ENCODE peak calls at places on chromosomes 1 and 21, in six cellular contexts. One of them, this sample, is unnamed.

GRCh38 chr1:30915491-30916230 is 7.1 kb upstream of the SDC3 start:
- DNase-seq in adrenal gland: peak; percentile 13
- DNase-seq in iPS DF 6.9: no peak
- DNase-seq in cardiac fibroblast: no peak
- DNase-seq in hippocampal formation: no peak
- DNase-seq in activated CD8-positive, alpha-beta memory T cell treated with anti-CD3 and anti-CD28 coated beads, Interleukin-2, amount 50 U/mL, for 4 hours: no peak
- DNase-seq in this sample: no peak

GRCh38 chr1:155322571-155322952 is 1.9 kb downstream of the RUSC1 start:
- DNase-seq in iPS DF 6.9: no peak
- DNase-seq in activated CD8-positive, alpha-beta memory T cell treated with anti-CD3 and anti-CD28 coated beads, Interleukin-2, amount 50 U/mL, for 4 hours: peak; percentile 29
- DNase-seq in adrenal gland: peak; percentile 49
- DNase-seq in cardiac fibroblast: peak; percentile 41
- DNase-seq in hippocampal formation: peak; percentile 31
- DNase-seq in this sample: no peak

GRCh38 chr1:212782422-212783154 is 9.0 kb downstream of the NSL1 start:
- DNase-seq in iPS DF 6.9: no peak
- DNase-seq in cardiac fibroblast: peak; percentile 76
- DNase-seq in adrenal gland: no peak
- DNase-seq in hippocampal formation: no peak
- DNase-seq in activated CD8-positive, alpha-beta memory T cell treated with anti-CD3 and anti-CD28 coated beads, Interleukin-2, amount 50 U/mL, for 4 hours: no peak
- DNase-seq in this sample: no peak

GRCh38 chr1:203475012-203475981 is at the start of gene PRELP:
- DNase-seq in adrenal gland: peak; percentile 26
- DNase-seq in cardiac fibroblast: no peak
- DNase-seq in iPS DF 6.9: peak; percentile 60
- DNase-seq in hippocampal formation: peak; percentile 53
- DNase-seq in activated CD8-positive, alpha-beta memory T cell treated with anti-CD3 and anti-CD28 coated beads, Interleukin-2, amount 50 U/mL, for 4 hours: no peak
- DNase-seq in this sample: no peak

GRCh38 chr21:36555199-36555598 is 75.3 kb upstream of the CLDN14 start:
- DNase-seq in hippocampal formation: no peak
- DNase-seq in activated CD8-positive, alpha-beta memory T cell treated with anti-CD3 and anti-CD28 coated beads, Interleukin-2, amount 50 U/mL, for 4 hours: no peak
- DNase-seq in adrenal gland: no peak
- DNase-seq in cardiac fibroblast: no peak
- DNase-seq in iPS DF 6.9: no peak
- DNase-seq in this sample: no peak

GRCh38 chr1:212712451-212713303 is 13.0 kb upstream of the BATF3 start:
- DNase-seq in activated CD8-positive, alpha-beta memory T cell treated with anti-CD3 and anti-CD28 coated beads, Interleukin-2, amount 50 U/mL, for 4 hours: no peak
- DNase-seq in hippocampal formation: no peak
- DNase-seq in iPS DF 6.9: no peak
- DNase-seq in cardiac fibroblast: peak; percentile 79
- DNase-seq in adrenal gland: no peak
- DNase-seq in this sample: no peak

GRCh38 chr1:204872262-204872881 is 1.7 kb downstream of the NFASC start:
- DNase-seq in cardiac fibroblast: peak; percentile 2
- DNase-seq in activated CD8-positive, alpha-beta memory T cell treated with anti-CD3 and anti-CD28 coated beads, Interleukin-2, amount 50 U/mL, for 4 hours: no peak
- DNase-seq in adrenal gland: no peak
- DNase-seq in hippocampal formation: no peak
- DNase-seq in iPS DF 6.9: no peak
- DNase-seq in this sample: no peak

GRCh38 chr1:41338820-41339219 is 22.4 kb upstream of the FOXO6 start:
- DNase-seq in adrenal gland: no peak
- DNase-seq in activated CD8-positive, alpha-beta memory T cell treated with anti-CD3 and anti-CD28 coated beads, Interleukin-2, amount 50 U/mL, for 4 hours: no peak
- DNase-seq in cardiac fibroblast: no peak
- DNase-seq in hippocampal formation: no peak
- DNase-seq in iPS DF 6.9: no peak
- DNase-seq in this sample: no peak

GRCh38 chr1:64162151-64162550 is 41.3 kb upstream of the UBE2U start:
- DNase-seq in hippocampal formation: no peak
- DNase-seq in cardiac fibroblast: no peak
- DNase-seq in iPS DF 6.9: no peak
- DNase-seq in adrenal gland: no peak
- DNase-seq in activated CD8-positive, alpha-beta memory T cell treated with anti-CD3 and anti-CD28 coated beads, Interleukin-2, amount 50 U/mL, for 4 hours: no peak
- DNase-seq in this sample: no peak

GRCh38 chr1:229027622-229028182 is 243.2 kb upstream of the RAB4A start:
- DNase-seq in iPS DF 6.9: no peak
- DNase-seq in adrenal gland: peak; percentile 56
- DNase-seq in cardiac fibroblast: peak; percentile 75
- DNase-seq in hippocampal formation: no peak
- DNase-seq in activated CD8-positive, alpha-beta memory T cell treated with anti-CD3 and anti-CD28 coated beads, Interleukin-2, amount 50 U/mL, for 4 hours: no peak
- DNase-seq in this sample: no peak

GRCh38 chr1:230104395-230105244 is 37.6 kb downstream of the GALNT2 start:
- DNase-seq in hippocampal formation: peak; percentile 52
- DNase-seq in iPS DF 6.9: no peak
- DNase-seq in adrenal gland: peak; percentile 99
- DNase-seq in activated CD8-positive, alpha-beta memory T cell treated with anti-CD3 and anti-CD28 coated beads, Interleukin-2, amount 50 U/mL, for 4 hours: peak; percentile 71
- DNase-seq in cardiac fibroblast: peak; percentile 100
- DNase-seq in this sample: peak; percentile 97

GRCh38 chr1:44031051-44031899 is at the start of gene SLC6A9:
- DNase-seq in activated CD8-positive, alpha-beta memory T cell treated with anti-CD3 and anti-CD28 coated beads, Interleukin-2, amount 50 U/mL, for 4 hours: peak; percentile 48
- DNase-seq in hippocampal formation: peak; percentile 25
- DNase-seq in iPS DF 6.9: no peak
- DNase-seq in adrenal gland: peak; percentile 79
- DNase-seq in cardiac fibroblast: peak; percentile 80
- DNase-seq in this sample: peak; percentile 34

GRCh38 chr1:175690298-175690697 is 53.1 kb downstream of the TNR start:
- DNase-seq in hippocampal formation: no peak
- DNase-seq in iPS DF 6.9: no peak
- DNase-seq in cardiac fibroblast: no peak
- DNase-seq in adrenal gland: no peak
- DNase-seq in activated CD8-positive, alpha-beta memory T cell treated with anti-CD3 and anti-CD28 coated beads, Interleukin-2, amount 50 U/mL, for 4 hours: no peak
- DNase-seq in this sample: no peak

GRCh38 chr1:228900993-228901392 is 165.7 kb downstream of the RHOU start:
- DNase-seq in adrenal gland: no peak
- DNase-seq in hippocampal formation: no peak
- DNase-seq in iPS DF 6.9: no peak
- DNase-seq in activated CD8-positive, alpha-beta memory T cell treated with anti-CD3 and anti-CD28 coated beads, Interleukin-2, amount 50 U/mL, for 4 hours: no peak
- DNase-seq in cardiac fibroblast: no peak
- DNase-seq in this sample: no peak

GRCh38 chr1:81703736-81704463 is 96.8 kb upstream of the ADGRL2 start:
- DNase-seq in adrenal gland: no peak
- DNase-seq in cardiac fibroblast: peak; percentile 91
- DNase-seq in activated CD8-positive, alpha-beta memory T cell treated with anti-CD3 and anti-CD28 coated beads, Interleukin-2, amount 50 U/mL, for 4 hours: no peak
- DNase-seq in iPS DF 6.9: no peak
- DNase-seq in hippocampal formation: no peak
- DNase-seq in this sample: no peak

GRCh38 chr1:180053594-180054567 is 99.3 kb downstream of the CEP350 start:
- DNase-seq in cardiac fibroblast: no peak
- DNase-seq in adrenal gland: no peak
- DNase-seq in activated CD8-positive, alpha-beta memory T cell treated with anti-CD3 and anti-CD28 coated beads, Interleukin-2, amount 50 U/mL, for 4 hours: no peak
- DNase-seq in hippocampal formation: no peak
- DNase-seq in iPS DF 6.9: no peak
- DNase-seq in this sample: no peak

GRCh38 chr1:106063510-106063909 is 993.0 kb upstream of the PRMT6 start:
- DNase-seq in activated CD8-positive, alpha-beta memory T cell treated with anti-CD3 and anti-CD28 coated beads, Interleukin-2, amount 50 U/mL, for 4 hours: no peak
- DNase-seq in cardiac fibroblast: no peak
- DNase-seq in adrenal gland: no peak
- DNase-seq in iPS DF 6.9: no peak
- DNase-seq in hippocampal formation: no peak
- DNase-seq in this sample: no peak

GRCh38 chr1:39690943-39691382 is 270 bp downstream of the HPCAL4 start:
- DNase-seq in activated CD8-positive, alpha-beta memory T cell treated with anti-CD3 and anti-CD28 coated beads, Interleukin-2, amount 50 U/mL, for 4 hours: no peak
- DNase-seq in hippocampal formation: no peak
- DNase-seq in adrenal gland: no peak
- DNase-seq in iPS DF 6.9: no peak
- DNase-seq in cardiac fibroblast: no peak
- DNase-seq in this sample: no peak

GRCh38 chr1:100502052-100502792 is 35.7 kb upstream of the GPR88 start:
- DNase-seq in cardiac fibroblast: peak; percentile 50
- DNase-seq in iPS DF 6.9: no peak
- DNase-seq in activated CD8-positive, alpha-beta memory T cell treated with anti-CD3 and anti-CD28 coated beads, Interleukin-2, amount 50 U/mL, for 4 hours: no peak
- DNase-seq in hippocampal formation: no peak
- DNase-seq in adrenal gland: no peak
- DNase-seq in this sample: no peak

GRCh38 chr1:73813726-73814125 is 384.2 kb downstream of the LRRIQ3 start:
- DNase-seq in hippocampal formation: no peak
- DNase-seq in adrenal gland: no peak
- DNase-seq in iPS DF 6.9: no peak
- DNase-seq in cardiac fibroblast: no peak
- DNase-seq in activated CD8-positive, alpha-beta memory T cell treated with anti-CD3 and anti-CD28 coated beads, Interleukin-2, amount 50 U/mL, for 4 hours: no peak
- DNase-seq in this sample: no peak

GRCh38 chr1:115783311-115783710 is 14.8 kb upstream of the CASQ2 start:
- DNase-seq in activated CD8-positive, alpha-beta memory T cell treated with anti-CD3 and anti-CD28 coated beads, Interleukin-2, amount 50 U/mL, for 4 hours: no peak
- DNase-seq in iPS DF 6.9: no peak
- DNase-seq in cardiac fibroblast: no peak
- DNase-seq in adrenal gland: no peak
- DNase-seq in hippocampal formation: no peak
- DNase-seq in this sample: no peak

GRCh38 chr1:89286549-89287181 is 14.0 kb upstream of the GBP5 start:
- DNase-seq in cardiac fibroblast: no peak
- DNase-seq in adrenal gland: no peak
- DNase-seq in activated CD8-positive, alpha-beta memory T cell treated with anti-CD3 and anti-CD28 coated beads, Interleukin-2, amount 50 U/mL, for 4 hours: no peak
- DNase-seq in iPS DF 6.9: no peak
- DNase-seq in hippocampal formation: no peak
- DNase-seq in this sample: no peak

GRCh38 chr1:246142320-246142893 is 364.7 kb downstream of the SMYD3 start:
- DNase-seq in adrenal gland: no peak
- DNase-seq in hippocampal formation: no peak
- DNase-seq in activated CD8-positive, alpha-beta memory T cell treated with anti-CD3 and anti-CD28 coated beads, Interleukin-2, amount 50 U/mL, for 4 hours: no peak
- DNase-seq in cardiac fibroblast: peak; percentile 100
- DNase-seq in iPS DF 6.9: no peak
- DNase-seq in this sample: no peak

GRCh38 chr1:66090863-66091457 is 298.3 kb downstream of the PDE4B start:
- DNase-seq in iPS DF 6.9: no peak
- DNase-seq in activated CD8-positive, alpha-beta memory T cell treated with anti-CD3 and anti-CD28 coated beads, Interleukin-2, amount 50 U/mL, for 4 hours: no peak
- DNase-seq in hippocampal formation: no peak
- DNase-seq in adrenal gland: no peak
- DNase-seq in cardiac fibroblast: peak; percentile 5
- DNase-seq in this sample: no peak

GRCh38 chr1:61268546-61269243 is 186.3 kb downstream of the NFIA start:
- DNase-seq in adrenal gland: no peak
- DNase-seq in iPS DF 6.9: no peak
- DNase-seq in activated CD8-positive, alpha-beta memory T cell treated with anti-CD3 and anti-CD28 coated beads, Interleukin-2, amount 50 U/mL, for 4 hours: no peak
- DNase-seq in cardiac fibroblast: no peak
- DNase-seq in hippocampal formation: peak; percentile 65
- DNase-seq in this sample: no peak

GRCh38 chr1:174911626-174912025 is 88.1 kb upstream of the CACYBP start:
- DNase-seq in activated CD8-positive, alpha-beta memory T cell treated with anti-CD3 and anti-CD28 coated beads, Interleukin-2, amount 50 U/mL, for 4 hours: no peak
- DNase-seq in adrenal gland: no peak
- DNase-seq in hippocampal formation: no peak
- DNase-seq in cardiac fibroblast: no peak
- DNase-seq in iPS DF 6.9: no peak
- DNase-seq in this sample: no peak

GRCh38 chr1:109937738-109938137 is 27.1 kb downstream of the CSF1 start:
- DNase-seq in hippocampal formation: no peak
- DNase-seq in adrenal gland: no peak
- DNase-seq in iPS DF 6.9: no peak
- DNase-seq in activated CD8-positive, alpha-beta memory T cell treated with anti-CD3 and anti-CD28 coated beads, Interleukin-2, amount 50 U/mL, for 4 hours: no peak
- DNase-seq in cardiac fibroblast: no peak
- DNase-seq in this sample: no peak

GRCh38 chr1:30058966-30059365 is 664.4 kb downstream of the MATN1 start:
- DNase-seq in iPS DF 6.9: no peak
- DNase-seq in activated CD8-positive, alpha-beta memory T cell treated with anti-CD3 and anti-CD28 coated beads, Interleukin-2, amount 50 U/mL, for 4 hours: no peak
- DNase-seq in hippocampal formation: no peak
- DNase-seq in cardiac fibroblast: peak; percentile 12
- DNase-seq in adrenal gland: no peak
- DNase-seq in this sample: no peak